ENCODE peak calls at places on chromosomes 12 and 14, in nine cellular contexts. T is amygdala; N is activated CD8-positive, alpha-beta T cell treated with anti-CD3 and anti-CD28 coated beads, Interleukin-2, amount 10 ng/mL, durations not matched to agents 7 days and 5 days; C is ureter; V is islet precursor cell; J is A549; D is caudate nucleus; L is GM23248; B is fibroblast of pulmonary artery. A is an unnamed sample.

GRCh38 chr12:31206038-31206670 is 119.8 kb downstream of the SINHCAF start:
- DNase-seq in V (peak), T (no peak), J (no peak), B (peak), L (peak), D (no peak), C (peak), N (no peak), A (no peak)

GRCh38 chr14:29243355-29243754 is 476.8 kb downstream of the FOXG1 start:
- DNase-seq in N (no peak), C (no peak), T (no peak), J (no peak), D (no peak), V (no peak), L (peak), B (peak), A (peak)

GRCh38 chr12:115096673-115097349 is 412.8 kb upstream of the TBX3 start:
- DNase-seq in B (peak), V (peak), C (no peak), D (no peak), T (no peak), J (no peak), N (no peak), L (peak), A (no peak)

GRCh38 chr12:55737581-55738112 is 5.3 kb upstream of the GDF11 start:
- DNase-seq in T (no peak), B (no peak), C (no peak), N (no peak), V (peak), J (no peak), L (peak), D (no peak), A (no peak)

GRCh38 chr12:122849352-122850047 is 14.2 kb downstream of the HIP1R start:
- DNase-seq in B (no peak), T (peak), C (no peak), L (no peak), D (peak), V (no peak), N (no peak), J (no peak), A (no peak)

GRCh38 chr14:23362200-23362599 is 2.8 kb downstream of the EFS start:
- DNase-seq in C (no peak), T (no peak), N (no peak), J (peak), B (no peak), L (peak), D (no peak), V (peak), A (no peak)

GRCh38 chr12:40216516-40217288 is 8.1 kb upstream of the LRRK2 start:
- DNase-seq in J (no peak), T (no peak), N (no peak), L (no peak), D (no peak), B (no peak), V (no peak), C (no peak), A (no peak)

GRCh38 chr14:50110323-50111037 is 5.9 kb downstream of the VCPKMT start:
- DNase-seq in D (no peak), C (no peak), T (no peak), L (no peak), J (no peak), B (no peak), N (no peak), V (no peak), A (no peak)

GRCh38 chr14:64232095-64232830 is 61.9 kb downstream of the ESR2 start:
- DNase-seq in C (peak), B (peak), L (peak), D (no peak), T (no peak), J (no peak), V (no peak), N (no peak), A (peak)

GRCh38 chr12:88419794-88420193 is 160.5 kb downstream of the KITLG start:
- DNase-seq in T (no peak), D (no peak), V (no peak), L (peak), B (peak), C (no peak), N (no peak), J (no peak), A (no peak)

GRCh38 chr14:61406670-61407069 is 85.3 kb downstream of the PRKCH start:
- DNase-seq in D (no peak), B (no peak), C (no peak), L (no peak), N (no peak), J (no peak), V (peak), T (no peak), A (no peak)

A was measured in T47D.